ENCODE peak calls at places on chromosomes 13 and 19, in four cellular contexts. K is transverse colon, O is upper lobe of left lung, E is PC-3. P is an unnamed sample.

GRCh38 chr19:47514151-47514868 is 553 bp downstream of the NAPA start:
- DNase-seq in K (peak), O (peak), E (no peak), P (no peak)

GRCh38 chr13:113553541-113554332 is 30.8 kb upstream of the TFDP1 start:
- DNase-seq in E (no peak), O (no peak), K (peak), P (peak)

GRCh38 chr13:54879036-54879435 is 1850.4 kb downstream of the OLFM4 start:
- DNase-seq in E (no peak), O (no peak), K (no peak), P (no peak)

GRCh38 chr19:35585844-35586243 is at the start of gene PMIS2:
- DNase-seq in K (no peak), E (no peak), O (no peak), P (no peak)

GRCh38 chr19:11265785-11266236 is 3.5 kb upstream of the DOCK6 start:
- DNase-seq in K (peak), O (peak), E (peak), P (no peak)

GRCh38 chr13:42001580-42001979 is 40.7 kb upstream of the VWA8 start:
- DNase-seq in E (peak), K (no peak), O (peak), P (no peak)

GRCh38 chr13:51764184-51765141 is 39.5 kb downstream of the DHRS12 start:
- DNase-seq in O (peak), E (peak), K (peak), P (no peak)

GRCh38 chr13:99298056-99298455 is 9.1 kb downstream of the GPR183 start:
- DNase-seq in O (no peak), K (no peak), E (no peak), P (no peak)

GRCh38 chr13:98301721-98302120 is 124.7 kb upstream of the RNF113B start:
- DNase-seq in E (peak), K (no peak), O (no peak), P (no peak)

GRCh38 chr13:111505175-111505777 is 184.8 kb downstream of the TEX29 start:
- DNase-seq in K (no peak), E (peak), O (no peak), P (peak)
- TF ChIP-seq CTCF in K (no peak), E (peak), O (no peak), P (peak)

GRCh38 chr19:15253076-15253475 is 20.8 kb upstream of the EPHX3 start:
- DNase-seq in K (no peak), E (no peak), O (no peak), P (no peak)

GRCh38 chr19:15250635-15250993 is 18.4 kb upstream of the EPHX3 start:
- DNase-seq in K (no peak), O (no peak), E (no peak), P (no peak)

GRCh38 chr19:15252398-15253018 is 20.3 kb upstream of the EPHX3 start:
- DNase-seq in K (no peak), E (no peak), O (no peak), P (no peak)

GRCh38 chr19:15251010-15251748 is 18.9 kb upstream of the EPHX3 start:
- DNase-seq in K (no peak), O (no peak), E (no peak), P (no peak)

DNA sequence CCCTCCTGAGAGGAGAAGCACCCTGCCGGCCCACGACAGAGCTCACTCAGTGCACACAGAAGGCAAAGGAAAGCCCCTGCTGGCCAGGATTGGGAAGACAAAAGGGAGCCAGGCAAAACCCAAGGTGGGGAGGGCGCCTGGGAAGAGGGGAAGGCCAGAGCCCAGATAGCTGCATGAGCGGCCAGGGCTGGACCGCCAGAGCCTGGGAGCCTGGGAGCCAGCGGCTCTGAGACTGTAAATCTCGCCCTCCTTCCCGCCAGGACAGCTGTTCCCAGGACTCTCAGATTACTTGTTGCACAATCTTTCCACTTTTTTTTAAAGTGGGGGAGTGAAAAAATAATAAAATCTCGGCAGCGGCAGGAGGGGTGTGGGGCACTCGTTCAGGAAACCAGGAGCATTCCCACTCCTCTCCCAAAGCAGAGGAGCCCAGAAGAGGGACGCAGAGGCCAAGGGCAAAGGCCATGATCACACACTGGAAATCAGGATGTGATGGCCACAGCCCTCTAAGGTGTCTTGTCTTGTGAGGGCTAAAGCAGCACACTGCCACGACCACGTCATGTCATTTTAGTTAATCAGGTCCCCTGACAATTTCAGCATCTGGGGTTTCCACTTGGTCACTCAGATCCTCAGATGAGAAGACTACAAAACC is 19.6 kb upstream of the EPHX3 start:
- DNase-seq in K (peak), E (peak), O (no peak), P (peak)
- TF ChIP-seq CTCF in K (peak), E (peak), O (no peak), P (peak)

GRCh38 chr13:31162151-31163008 is 676 bp upstream of the HSPH1 start:
- DNase-seq in E (peak), O (peak), K (peak), P (peak)

GRCh38 chr13:31159306-31159705 is 2.4 kb downstream of the HSPH1 start:
- DNase-seq in E (no peak), O (no peak), K (no peak), P (no peak)

GRCh38 chr13:31166591-31166990 is 4.9 kb upstream of the HSPH1 start:
- DNase-seq in O (no peak), E (peak), K (no peak), P (no peak)

GRCh38 chr13:31160857-31161582 is 684 bp downstream of the HSPH1 start:
- DNase-seq in E (peak), O (peak), K (peak), P (peak)

GRCh38 chr13:31161583-31162150 is at the start of gene HSPH1:
- DNase-seq in E (peak), O (peak), K (peak), P (peak)
- TF ChIP-seq CTCF in E (peak), O (no peak), K (no peak), P (peak)

DNA sequence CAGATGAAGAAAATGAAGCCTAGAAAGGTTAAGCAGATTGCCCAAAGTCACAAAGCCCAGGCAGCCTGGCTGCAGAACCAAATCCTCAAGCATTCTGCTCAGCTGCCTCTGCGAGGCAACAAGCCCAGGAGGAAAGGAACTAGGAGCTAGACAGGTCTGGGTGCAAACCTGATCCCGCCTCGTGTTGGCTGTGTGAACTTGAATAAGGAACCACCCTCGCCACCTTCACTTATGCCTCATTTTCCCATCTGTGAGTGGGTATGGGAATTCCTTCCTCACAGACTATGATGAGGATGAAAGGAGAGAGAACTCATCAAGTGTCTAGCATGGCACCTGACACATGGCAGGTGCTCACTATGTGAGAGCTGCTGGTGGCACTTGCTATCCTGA is 6.6 kb downstream of the SMG9 start:
- DNase-seq in K (no peak), O (no peak), E (no peak), P (no peak)
- TF ChIP-seq CTCF in K (no peak), O (no peak), E (no peak), P (no peak)

DNA sequence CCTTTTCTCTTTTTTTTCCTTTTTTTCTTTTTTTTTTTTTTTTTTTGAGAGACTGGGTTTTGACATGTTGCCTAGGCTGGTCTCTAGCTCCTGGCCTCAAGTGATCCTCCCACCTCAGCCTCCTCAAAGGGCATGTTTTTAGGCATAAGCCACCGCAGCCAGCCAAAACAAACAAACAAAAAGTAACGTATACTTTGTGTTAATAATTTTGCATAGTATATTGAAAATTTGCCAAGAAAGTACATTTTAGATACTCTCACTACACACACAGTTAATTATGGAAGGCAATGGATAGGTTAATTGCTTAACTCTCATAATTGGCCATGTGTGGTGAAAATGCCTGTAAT is 1.6 kb upstream of the RAB11B start:
- DNase-seq in E (no peak), O (no peak), K (no peak), P (no peak)
- TF ChIP-seq CTCF in E (no peak), O (no peak), K (no peak), P (no peak)

GRCh38 chr13:103351035-103351828 is 285.0 kb upstream of the SLC10A2 start:
- DNase-seq in O (no peak), K (peak), E (peak), P (no peak)
- TF ChIP-seq CTCF in O (no peak), K (no peak), E (no peak), P (no peak)

GRCh38 chr13:39781381-39781780 is 125.9 kb downstream of the COG6 start:
- DNase-seq in K (no peak), E (no peak), O (no peak), P (no peak)

GRCh38 chr13:39786091-39786490 is 130.6 kb downstream of the COG6 start:
- DNase-seq in K (no peak), E (no peak), O (no peak), P (no peak)

GRCh38 chr13:39779337-39780270 is 124.1 kb downstream of the COG6 start:
- DNase-seq in K (no peak), E (peak), O (no peak), P (no peak)

GRCh38 chr13:39784347-39784746 is 128.9 kb downstream of the COG6 start:
- DNase-seq in E (no peak), O (no peak), K (no peak), P (no peak)

DNA sequence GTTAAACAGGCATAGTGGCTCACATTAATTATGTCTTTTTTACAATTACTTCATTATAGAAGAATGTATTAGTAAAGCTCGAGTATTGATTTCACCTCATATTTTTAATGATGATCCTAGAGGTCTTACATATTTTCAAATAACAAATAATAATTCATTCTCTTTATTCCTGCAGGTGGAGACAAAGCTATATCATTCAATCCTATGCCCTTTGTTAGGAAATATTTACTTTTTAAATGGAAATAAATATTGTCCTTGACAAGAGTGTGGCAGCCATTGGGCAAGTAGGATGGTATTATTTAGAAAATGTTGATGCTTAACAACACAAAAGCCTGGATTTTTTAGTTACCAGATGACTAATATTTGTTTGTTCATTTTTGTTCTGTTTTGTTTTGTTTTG is 127.6 kb downstream of the COG6 start:
- DNase-seq in E (peak), O (no peak), K (no peak), P (no peak)
- TF ChIP-seq CTCF in E (peak), O (no peak), K (no peak), P (peak)

DNA sequence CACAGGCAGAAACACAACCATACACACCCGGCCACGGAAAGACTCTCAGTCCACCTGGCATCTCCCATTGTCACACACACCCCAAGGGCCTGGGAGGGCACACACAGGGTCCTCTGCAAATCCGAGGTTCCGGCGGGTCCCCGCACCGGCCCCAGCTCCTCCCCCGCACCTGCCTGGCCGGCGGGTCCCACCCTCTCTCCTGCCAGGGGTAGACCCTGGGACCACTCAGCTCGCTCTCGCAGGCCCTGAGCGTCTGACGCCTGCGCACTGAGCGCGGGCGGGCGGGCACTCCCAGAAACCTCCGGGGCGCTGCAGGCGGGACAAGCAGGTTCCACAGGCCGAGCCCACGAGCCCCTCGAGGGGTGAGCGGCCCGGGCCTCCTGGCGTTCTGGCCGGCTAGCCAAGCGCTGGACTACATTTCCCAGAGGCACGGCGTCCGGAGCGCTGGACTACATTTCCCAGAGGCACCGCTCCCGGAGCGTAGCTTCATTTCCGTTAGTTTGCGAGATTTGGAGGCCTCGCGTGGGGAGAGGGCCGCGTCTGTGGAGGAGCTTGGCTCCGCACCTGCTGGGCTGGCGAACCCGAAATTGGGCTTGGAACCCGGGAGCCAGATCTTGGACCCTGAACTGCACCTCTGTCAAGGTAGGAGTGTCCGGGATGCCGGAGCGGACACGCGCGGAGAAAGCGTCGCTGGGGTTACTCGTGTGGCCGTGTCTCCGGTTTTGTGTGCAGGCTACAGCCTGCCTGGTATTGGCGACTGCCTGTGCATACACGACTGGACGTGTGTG is at the start of gene ZNF420:
- DNase-seq in K (peak), E (peak), O (peak), P (peak)
- TF ChIP-seq CTCF in K (no peak), E (no peak), O (no peak), P (no peak)

DNA sequence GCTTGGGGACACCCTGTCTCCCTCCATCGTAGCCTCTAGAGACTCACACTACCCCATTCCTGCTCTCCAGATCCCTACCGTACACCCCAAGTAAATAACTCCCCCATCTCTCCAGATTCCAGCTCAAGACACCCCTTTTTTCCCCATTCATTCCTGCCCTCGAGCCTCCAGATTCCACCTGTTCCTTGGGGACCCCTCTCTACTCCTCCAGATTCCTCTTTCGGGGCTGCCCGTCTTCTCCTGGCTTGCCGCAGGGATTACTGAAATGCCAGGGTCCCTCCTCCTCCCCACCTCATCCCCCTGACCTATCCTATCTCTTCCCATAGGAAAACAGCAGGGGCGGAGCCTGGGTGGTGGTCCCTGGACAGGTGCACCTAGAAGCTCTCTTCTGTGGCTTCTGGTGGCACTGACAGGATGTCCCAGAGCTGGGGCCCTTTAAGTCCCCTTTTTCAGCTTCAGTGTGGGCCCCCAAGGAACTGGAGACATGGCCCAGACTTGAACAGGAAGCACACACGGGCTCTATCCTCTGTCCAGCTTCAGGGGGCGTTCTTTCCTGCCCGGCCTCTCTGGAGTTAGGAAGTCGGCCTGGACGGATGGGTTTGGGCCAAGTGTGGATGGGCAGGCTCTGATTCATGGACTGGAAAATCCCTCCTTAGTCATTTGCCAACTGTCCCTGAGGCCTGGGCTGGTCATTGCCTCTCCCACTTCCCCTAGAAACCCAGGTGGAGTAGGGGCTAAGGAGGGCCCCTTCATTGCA is 1.2 kb downstream of the ZSWIM4 start:
- DNase-seq in E (peak), K (peak), O (peak), P (no peak)
- TF ChIP-seq CTCF in E (peak), K (no peak), O (no peak), P (no peak)

DNA sequence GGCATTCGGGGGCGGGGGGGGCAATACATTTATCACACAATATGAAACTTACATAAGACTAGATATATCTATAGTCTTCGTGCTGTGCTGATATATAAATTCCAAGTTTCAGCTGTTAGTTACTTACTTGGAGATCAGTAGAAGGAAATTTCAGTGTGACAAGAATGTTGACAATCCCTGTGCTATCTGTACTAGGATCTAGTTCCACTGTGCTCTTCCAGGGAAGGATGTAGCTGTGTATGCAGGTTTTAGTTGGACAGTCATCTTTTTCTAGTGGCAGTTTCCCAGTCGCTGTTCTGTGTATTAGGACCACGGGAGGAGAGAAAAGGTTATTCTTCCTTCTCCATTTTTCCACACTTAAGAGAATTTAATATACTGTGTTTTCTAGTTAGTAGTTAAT is 3.2 kb upstream of the TRIM13 start:
- DNase-seq in E (no peak), O (no peak), K (no peak), P (no peak)
- TF ChIP-seq CTCF in E (no peak), O (no peak), K (no peak), P (no peak)